ENCODE peak calls at places on chromosomes 11 and 22, in six cellular contexts. A is GM23338, U is GM23248, N is OCI-LY7, R is HCT116, X is PC-3. V is an unnamed sample.

GRCh38 chr11:120129570-120129969 is 8.3 kb downstream of the TRIM29 start:
- DNase-seq in A (no peak), U (no peak), N (no peak), R (no peak), X (no peak), V (no peak)

GRCh38 chr11:119800619-119801018 is 71.6 kb upstream of the NECTIN1 start:
- DNase-seq in A (no peak), U (no peak), N (no peak), R (no peak), X (no peak), V (no peak)

GRCh38 chr11:95417832-95418231 is 186.8 kb upstream of the SESN3 start:
- DNase-seq in A (no peak), U (no peak), N (no peak), R (no peak), X (no peak), V (no peak)

GRCh38 chr11:117185739-117186430 is 7.3 kb downstream of the SIDT2 start:
- DNase-seq in A (no peak), U (no peak), N (peak; percentile 75), R (no peak), X (no peak), V (no peak)

GRCh38 chr11:110311783-110312578 is 15.6 kb upstream of the RDX start:
- DNase-seq in A (no peak), U (peak; percentile 65), N (no peak), R (no peak), X (peak; percentile 63), V (no peak)

GRCh38 chr22:26444777-26445176 is 15.7 kb downstream of the ASPHD2 start:
- DNase-seq in A (no peak), U (no peak), N (no peak), R (no peak), X (no peak), V (peak; percentile 69)

GRCh38 chr11:130580372-130580771 is 131.9 kb downstream of the ADAMTS15 start:
- DNase-seq in A (peak; percentile 49), U (peak; percentile 89), N (no peak), R (peak; percentile 21), X (peak; percentile 94), V (no peak)

GRCh38 chr11:44627911-44628729 is 62.7 kb downstream of the CD82 start:
- DNase-seq in A (no peak), U (peak; percentile 50), N (no peak), R (no peak), X (no peak), V (peak; percentile 79)

DNA sequence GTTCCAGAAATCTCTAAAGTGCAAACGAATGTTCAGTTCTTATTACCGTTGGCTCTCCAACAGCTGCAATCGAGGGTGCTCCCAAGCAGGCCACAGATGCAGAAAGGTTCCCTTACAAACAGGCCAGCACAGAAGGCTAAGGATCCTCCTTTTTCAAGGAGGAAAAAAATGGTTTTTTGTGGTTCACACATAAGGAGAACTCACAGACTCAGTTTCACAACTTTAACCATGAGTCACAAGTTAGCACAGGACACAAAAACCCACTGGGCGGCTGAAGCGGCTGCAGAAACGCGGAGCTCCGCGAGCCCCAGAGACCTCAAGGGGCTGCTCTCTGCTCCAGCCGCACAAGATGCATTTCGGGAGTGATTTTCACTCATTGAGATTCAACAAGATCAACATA is 98.2 kb upstream of the PRR5 start:
- DNase-seq in A (no peak), U (no peak), N (no peak), R (no peak), X (no peak), V (no peak)
- H3K4me2 ChIP-seq in A (no peak overlapping the region), U (no peak overlapping the region), N (no peak overlapping the region), R (no peak overlapping the region), X (no peak overlapping the region), V (no peak overlapping the region)

GRCh38 chr11:124172076-124172475 is 11.1 kb upstream of the OR10D3 start:
- DNase-seq in A (no peak), U (no peak), N (no peak), R (no peak), X (no peak), V (no peak)
- H3K4me3 ChIP-seq in A (no peak overlapping the region), U (no peak overlapping the region), N (no peak overlapping the region), R (no peak overlapping the region), X (no peak overlapping the region), V (no peak overlapping the region)

DNA sequence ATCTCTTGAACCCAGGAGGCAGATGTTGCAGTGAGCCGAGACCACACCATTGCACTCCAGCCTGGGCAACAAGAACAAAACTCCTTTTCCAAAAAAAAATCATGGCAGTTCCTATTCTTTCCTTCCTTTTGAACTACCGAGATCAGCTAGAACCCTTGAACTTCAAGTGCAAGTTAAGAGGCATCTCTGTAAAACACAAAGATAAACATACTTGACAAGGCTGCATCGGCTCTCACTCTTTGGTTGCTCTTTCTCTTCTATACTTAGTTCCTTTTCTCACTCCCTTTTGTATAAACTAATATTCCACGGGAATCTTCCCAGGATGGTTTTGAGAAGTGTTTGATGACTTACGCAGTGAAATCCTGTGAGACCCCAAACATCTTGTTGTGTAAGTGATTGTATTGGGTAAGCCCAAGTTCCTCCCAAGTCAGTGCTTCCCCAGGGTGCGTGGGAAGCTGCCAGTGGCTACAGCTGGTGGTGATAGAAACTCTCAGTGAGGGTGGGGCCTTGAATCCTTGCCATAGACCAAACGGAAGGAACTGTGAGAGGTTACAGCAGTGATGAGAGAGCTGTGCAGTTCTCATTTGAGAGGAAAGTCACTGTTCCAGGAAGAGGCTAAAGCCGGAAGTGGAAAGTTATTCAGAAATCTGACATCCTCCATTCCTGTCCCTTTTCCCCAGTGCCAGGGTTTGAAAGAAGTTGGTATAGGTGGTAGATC is 24.1 kb upstream of the CDC42EP2 start:
- DNase-seq in A (no peak), U (peak; percentile 98), N (no peak), R (no peak), X (peak; percentile 41), V (peak; percentile 68)
- TF ChIP-seq EZH2phosphoT487 in A (no peak), U (no peak), N (no peak), R (no peak), X (no peak), V (no peak)

GRCh38 chr11:41047229-41047628 is 412.2 kb downstream of the LRRC4C start:
- DNase-seq in A (no peak), U (no peak), N (no peak), R (no peak), X (no peak), V (no peak)
- H3K4me2 ChIP-seq in A (no peak overlapping the region), U (no peak overlapping the region), N (no peak overlapping the region), R (no peak overlapping the region), X (no peak overlapping the region), V (no peak overlapping the region)

GRCh38 chr11:129282634-129283033 is 90.5 kb upstream of the ARHGAP32 start:
- DNase-seq in A (peak; percentile 28), U (no peak), N (no peak), R (no peak), X (no peak), V (no peak)
- H3K4me3 ChIP-seq in A (peak overlapping the region; percentile 3), U (no peak overlapping the region), N (no peak overlapping the region), R (no peak overlapping the region), X (no peak overlapping the region), V (no peak overlapping the region)

GRCh38 chr11:16925495-16926065 is 88.6 kb downstream of the PLEKHA7 start:
- DNase-seq in A (peak; percentile 94), U (peak; percentile 62), N (no peak), R (peak; percentile 29), X (peak; percentile 75), V (peak; percentile 80)

GRCh38 chr11:16926868-16927267 is 87.3 kb downstream of the PLEKHA7 start:
- DNase-seq in A (peak; percentile 56), U (no peak), N (no peak), R (no peak), X (no peak), V (no peak)

GRCh38 chr11:16924826-16925494 is 89.3 kb downstream of the PLEKHA7 start:
- DNase-seq in A (peak; percentile 86), U (peak; percentile 40), N (no peak), R (peak; percentile 78), X (peak; percentile 96), V (peak; percentile 89)

GRCh38 chr11:16923987-16924386 is 90.2 kb downstream of the PLEKHA7 start:
- DNase-seq in A (no peak), U (no peak), N (no peak), R (no peak), X (no peak), V (peak; percentile 77)

DNA sequence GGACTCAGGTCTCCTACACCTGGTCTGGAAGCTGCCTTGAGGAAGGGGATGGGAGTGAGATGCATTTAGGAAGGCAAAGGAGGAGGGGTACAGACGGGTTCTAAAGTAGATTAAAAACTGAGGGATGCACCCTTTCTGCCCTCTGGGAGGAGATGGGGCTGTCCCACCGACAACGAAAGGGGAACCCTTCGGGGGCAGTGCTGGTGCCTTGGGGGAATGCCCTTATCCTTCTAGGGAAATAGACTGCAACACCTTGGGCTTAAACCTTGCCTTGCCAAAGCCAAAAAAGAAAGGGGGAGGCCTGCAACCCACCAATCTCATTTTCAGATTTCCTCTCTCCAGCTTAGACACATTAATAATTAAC is 89.8 kb downstream of the PLEKHA7 start:
- DNase-seq in A (no peak), U (no peak), N (no peak), R (no peak), X (no peak), V (no peak)
- TF ChIP-seq EZH2phosphoT487 in A (no peak), U (no peak), N (no peak), R (no peak), X (no peak), V (no peak)

DNA sequence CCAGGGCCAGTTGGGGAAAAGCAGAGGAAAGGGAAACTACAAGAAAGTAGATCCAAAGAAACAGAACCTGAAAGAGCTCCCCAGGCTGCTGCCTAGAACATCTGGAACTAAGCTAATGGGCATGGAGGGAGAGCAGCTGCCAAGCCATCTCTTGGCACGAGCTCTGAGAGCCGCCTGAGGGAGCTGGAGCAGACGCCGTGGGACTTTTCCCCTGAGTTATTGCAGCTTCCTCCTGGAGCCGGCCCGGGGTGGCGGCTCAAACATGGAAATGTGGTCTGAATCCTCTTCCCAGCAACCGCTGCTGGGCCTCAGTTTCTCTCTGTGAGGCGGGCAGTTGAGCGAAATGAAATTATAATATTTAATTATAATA is 41.8 kb downstream of the LIF start:
- DNase-seq in A (no peak), U (peak; percentile 93), N (no peak), R (no peak), X (no peak), V (peak; percentile 67)
- H3K4me2 ChIP-seq in A (no peak overlapping the region), U (peak overlapping the region; percentile 60), N (no peak overlapping the region), R (no peak overlapping the region), X (no peak overlapping the region), V (no peak overlapping the region)

DNA sequence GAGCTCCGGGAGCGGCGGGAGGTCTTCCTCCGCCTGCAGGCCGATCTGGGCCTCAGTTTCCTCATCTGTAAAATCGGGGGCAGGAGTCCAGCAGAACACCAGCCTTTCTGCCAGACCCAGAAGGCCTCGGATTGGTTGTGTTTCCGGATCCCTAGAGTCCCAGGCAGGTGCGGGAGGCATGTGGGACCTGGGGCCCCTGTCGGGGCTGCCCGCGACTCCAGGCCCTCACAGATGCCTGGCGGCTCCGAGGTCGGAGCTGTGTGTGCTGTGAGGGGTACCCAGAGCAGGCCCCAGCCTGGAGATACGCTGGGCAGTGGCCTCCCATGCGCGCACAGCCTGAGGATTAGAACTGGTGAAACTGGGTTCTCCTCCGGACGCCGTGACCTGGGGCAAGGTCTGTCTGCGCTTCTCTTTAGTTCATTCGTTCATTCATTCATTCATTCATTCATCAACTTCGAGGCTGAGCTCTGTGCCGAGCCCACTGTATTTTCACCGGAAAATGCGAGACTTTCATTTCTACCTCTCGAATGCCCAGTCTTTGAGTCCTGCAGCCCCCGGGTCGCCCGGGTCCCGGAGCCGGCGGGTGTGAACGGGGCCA is 24.6 kb downstream of the FLRT1 start:
- DNase-seq in A (peak; percentile 45), U (no peak), N (no peak), R (no peak), X (no peak), V (no peak)
- H3K4me3 ChIP-seq in A (peak overlapping the region; percentile 74), U (peak overlapping the region; percentile 75), N (peak overlapping the region; percentile 54), R (no peak overlapping the region), X (no peak overlapping the region), V (peak overlapping the region; percentile 15)